ENCODE peak calls at places on chromosomes 5 and 9, in seven cellular contexts. N, L, D, R, V, E and X are unnamed samples.

GRCh38 chr9:6354072-6354686 is 26.0 kb downstream of the TPD52L3 start:
- DNase-seq in N (no peak), L (peak; percentile 88), D (peak; percentile 75), R (peak; percentile 56), V (peak; percentile 69), E (no peak), X (peak; percentile 53)

GRCh38 chr9:36914212-36914577 is 119.9 kb downstream of the PAX5 start:
- DNase-seq in N (no peak), L (no peak), D (no peak), R (no peak), V (no peak), E (no peak), X (no peak)

GRCh38 chr5:15452030-15452429 is 48.0 kb upstream of the FBXL7 start:
- DNase-seq in N (no peak), L (no peak), D (no peak), R (no peak), V (no peak), E (no peak), X (peak; percentile 18)

GRCh38 chr9:21576331-21577189 is 94.4 kb upstream of the IFNE start:
- DNase-seq in N (no peak), L (peak; percentile 97), D (peak; percentile 91), R (peak; percentile 92), V (peak; percentile 80), E (no peak), X (peak; percentile 97)

GRCh38 chr5:78835176-78835575 is 149.9 kb downstream of the ARSB start:
- DNase-seq in N (no peak), L (no peak), D (no peak), R (peak; percentile 22), V (no peak), E (no peak), X (no peak)

GRCh38 chr5:155508673-155509072 is 495.1 kb downstream of the KIF4B start:
- DNase-seq in N (no peak), L (no peak), D (no peak), R (no peak), V (no peak), E (no peak), X (no peak)

GRCh38 chr9:96186601-96187011 is 115.4 kb downstream of the HSD17B3 start:
- DNase-seq in N (peak; percentile 85), L (peak; percentile 31), D (peak; percentile 36), R (no peak), V (no peak), E (no peak), X (no peak)

GRCh38 chr5:4700082-4700481 is 440.0 kb upstream of the ADAMTS16 start:
- DNase-seq in N (no peak), L (peak; percentile 37), D (no peak), R (peak; percentile 18), V (peak; percentile 31), E (peak; percentile 80), X (peak; percentile 65)

GRCh38 chr5:34775886-34776285 is 63.1 kb upstream of the TTC23L start:
- DNase-seq in N (no peak), L (no peak), D (no peak), R (no peak), V (no peak), E (no peak), X (no peak)

GRCh38 chr9:71001780-71002386 is 119.5 kb downstream of the TRPM3 start:
- DNase-seq in N (peak; percentile 49), L (peak; percentile 53), D (peak; percentile 36), R (no peak), V (peak; percentile 35), E (no peak), X (peak; percentile 9)

DNA sequence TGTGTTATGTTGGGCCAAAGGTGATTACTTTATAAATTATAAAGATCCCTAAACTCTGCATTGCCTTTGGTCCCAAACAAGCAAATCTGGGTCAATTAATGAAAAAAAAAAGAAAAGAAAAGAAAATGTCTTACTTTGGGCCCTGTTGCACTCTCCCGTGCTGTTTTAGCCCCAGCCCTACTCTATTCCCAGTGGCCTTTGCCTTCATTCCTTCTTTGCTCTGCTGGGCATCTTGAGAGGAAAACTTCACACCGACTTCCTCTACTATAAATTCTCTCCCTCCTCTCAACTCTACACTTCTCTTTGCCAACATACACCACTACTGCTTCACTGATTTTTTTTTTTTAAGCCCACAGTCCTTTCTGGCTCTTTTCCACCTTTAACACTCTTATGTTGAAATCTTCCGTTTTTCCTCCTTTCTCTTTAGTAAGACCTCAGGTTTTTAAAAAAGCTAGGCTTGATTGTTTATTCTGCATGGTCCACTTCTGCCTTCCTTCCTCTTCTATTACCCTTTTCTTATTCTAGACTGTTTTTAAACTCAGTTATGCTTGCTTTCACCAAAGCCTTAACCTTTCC is 4.5 kb upstream of the MSMP start:
- DNase-seq in N (no peak), L (peak; percentile 68), D (no peak), R (no peak), V (no peak), E (no peak), X (no peak)
- H3K4me3 ChIP-seq in N (no peak overlapping the region), L (no peak overlapping the region), D (no peak overlapping the region), R (no peak overlapping the region), V (no peak overlapping the region), E (no peak overlapping the region), X (no peak overlapping the region)

DNA sequence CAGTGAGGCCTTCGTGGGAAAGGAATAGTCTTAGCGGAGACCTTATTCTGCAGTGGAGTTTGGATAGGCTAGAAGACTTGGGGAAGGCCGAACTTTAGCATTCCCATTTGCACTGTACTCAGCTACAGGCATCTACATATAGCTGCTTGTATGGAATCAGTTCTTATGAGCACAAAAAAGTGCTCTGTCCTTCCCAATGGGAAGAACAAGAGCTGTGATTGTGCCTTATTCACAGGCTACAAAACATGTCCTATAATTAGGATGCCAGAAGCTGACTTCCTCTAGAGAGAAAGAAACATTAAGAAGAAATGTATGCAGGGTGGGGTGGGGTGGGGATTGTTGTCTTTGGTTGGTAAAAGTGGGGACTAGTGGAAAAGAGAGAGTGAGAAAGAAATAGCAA is 154.7 kb downstream of the ATP10B start:
- DNase-seq in N (no peak), L (no peak), D (no peak), R (no peak), V (no peak), E (no peak), X (no peak)
- H3K4me3 ChIP-seq in N (no peak overlapping the region), L (no peak overlapping the region), D (no peak overlapping the region), R (no peak overlapping the region), V (no peak overlapping the region), E (no peak overlapping the region), X (no peak overlapping the region)

GRCh38 chr5:38582662-38583061 is 26.2 kb upstream of the LIFR start:
- DNase-seq in N (no peak), L (no peak), D (no peak), R (no peak), V (no peak), E (no peak), X (no peak)
- H3K4me3 ChIP-seq in N (no peak overlapping the region), L (no peak overlapping the region), D (no peak overlapping the region), R (no peak overlapping the region), V (no peak overlapping the region), E (no peak overlapping the region), X (no peak overlapping the region)

DNA sequence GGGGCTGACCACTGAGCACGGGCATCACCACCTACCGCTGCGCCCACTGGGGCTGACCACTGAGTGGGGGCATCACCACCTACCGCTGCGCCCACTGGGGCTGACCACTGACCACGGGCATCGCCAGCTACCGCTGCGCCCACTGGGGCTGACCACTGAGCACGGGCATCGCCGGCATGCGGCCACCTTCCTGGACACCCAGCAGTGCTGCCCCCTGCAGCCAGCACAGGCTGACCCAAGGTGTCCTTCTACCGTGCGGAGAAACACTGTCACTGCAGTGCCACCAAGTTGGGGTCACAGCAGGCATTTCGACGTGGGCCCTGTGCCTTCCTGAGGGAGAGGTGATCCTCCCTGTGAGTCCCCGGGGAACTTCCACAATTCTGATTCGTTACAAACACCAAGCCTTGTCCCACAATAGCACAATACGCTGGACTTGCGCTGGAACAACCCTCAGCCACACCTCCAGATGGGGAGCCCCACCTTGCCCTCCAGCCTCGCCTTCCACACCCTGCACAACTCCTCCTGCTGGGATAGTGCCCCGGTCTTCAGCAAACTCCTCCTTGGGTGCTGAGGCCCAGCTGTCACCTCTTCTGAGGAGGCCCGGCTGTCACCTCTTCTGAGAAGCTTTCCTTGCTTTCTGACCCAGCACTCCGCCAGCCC is 90.3 kb upstream of the SARDH start:
- DNase-seq in N (no peak), L (no peak), D (no peak), R (no peak), V (no peak), E (no peak), X (no peak)
- H3K4me3 ChIP-seq in N (no peak overlapping the region), L (no peak overlapping the region), D (no peak overlapping the region), R (no peak overlapping the region), V (no peak overlapping the region), E (no peak overlapping the region), X (no peak overlapping the region)

DNA sequence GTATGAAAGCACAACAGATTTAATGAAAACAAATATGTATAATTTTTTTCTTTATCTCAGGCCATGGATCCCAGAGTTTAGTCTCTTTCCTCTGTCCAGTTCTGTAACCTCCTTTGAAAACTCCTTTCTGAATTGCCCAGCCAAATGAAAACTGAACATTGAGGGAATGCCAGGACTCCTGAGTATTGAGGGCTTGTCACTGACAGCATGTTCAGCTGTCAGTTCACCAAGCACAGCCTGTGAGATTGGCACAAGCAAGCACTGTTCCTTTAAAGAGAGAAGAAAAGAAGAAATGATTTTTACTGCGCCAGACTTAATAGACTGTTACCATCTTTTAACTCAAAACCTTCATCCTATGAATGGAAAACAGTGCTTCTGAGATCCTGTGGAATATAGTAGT is 27.3 kb downstream of the TTC1 start:
- DNase-seq in N (no peak), L (no peak), D (no peak), R (no peak), V (no peak), E (no peak), X (no peak)
- H3K4me3 ChIP-seq in N (no peak overlapping the region), L (no peak overlapping the region), D (no peak overlapping the region), R (no peak overlapping the region), V (no peak overlapping the region), E (no peak overlapping the region), X (no peak overlapping the region)

GRCh38 chr9:118362123-118362522 is 657.9 kb downstream of the TLR4 start:
- DNase-seq in N (no peak), L (peak; percentile 0), D (no peak), R (no peak), V (no peak), E (no peak), X (peak; percentile 19)
- H3K4me3 ChIP-seq in N (no peak overlapping the region), L (no peak overlapping the region), D (no peak overlapping the region), R (no peak overlapping the region), V (no peak overlapping the region), E (no peak overlapping the region), X (no peak overlapping the region)

GRCh38 chr5:159339451-159339850 is 9.2 kb upstream of the IL12B start:
- DNase-seq in N (no peak), L (no peak), D (no peak), R (no peak), V (no peak), E (no peak), X (no peak)

GRCh38 chr5:159340511-159340910 is 10.2 kb upstream of the IL12B start:
- DNase-seq in N (no peak), L (no peak), D (no peak), R (no peak), V (no peak), E (no peak), X (no peak)

GRCh38 chr5:159342838-159343237 is 12.6 kb upstream of the IL12B start:
- DNase-seq in N (no peak), L (no peak), D (no peak), R (no peak), V (no peak), E (no peak), X (no peak)

GRCh38 chr5:159341914-159342313 is 11.6 kb upstream of the IL12B start:
- DNase-seq in N (no peak), L (peak; percentile 82), D (peak; percentile 79), R (peak; percentile 82), V (peak; percentile 76), E (peak; percentile 88), X (no peak)

GRCh38 chr5:159341145-159341544 is 10.9 kb upstream of the IL12B start:
- DNase-seq in N (no peak), L (no peak), D (no peak), R (no peak), V (no peak), E (no peak), X (no peak)
- H3K4me3 ChIP-seq in N (no peak overlapping the region), L (no peak overlapping the region), D (no peak overlapping the region), R (no peak overlapping the region), V (no peak overlapping the region), E (no peak overlapping the region), X (no peak overlapping the region)